ENCODE peak calls at places on chromosomes 1 and 21, in four cellular contexts. S is body of pancreas, Y is GM06990, F is stomach. B is an unnamed sample.

GRCh38 chr1:161910516-161911077 is 113.1 kb downstream of the OLFML2B start:
- DNase-seq in F (no peak), S (no peak), Y (no peak), B (no peak)

GRCh38 chr1:167099851-167100250 is 6.0 kb downstream of the STYXL2 start:
- DNase-seq in Y (no peak), F (no peak), S (no peak), B (no peak)

GRCh38 chr1:39900662-39901485 is 843 bp downstream of the MYCL start:
- DNase-seq in S (peak; percentile 33), Y (peak; percentile 37), F (peak; percentile 43), B (no peak)

GRCh38 chr21:17071093-17071492 is 441.8 kb upstream of the CXADR start:
- DNase-seq in S (no peak), Y (no peak), F (no peak), B (no peak)

GRCh38 chr1:27102707-27103468 is 52.0 kb downstream of the SLC9A1 start:
- DNase-seq in S (peak; percentile 74), F (peak; percentile 84), Y (peak; percentile 69), B (no peak)

GRCh38 chr1:230609208-230609607 is 33.1 kb upstream of the COG2 start:
- DNase-seq in F (no peak), Y (no peak), S (peak; percentile 6), B (no peak)

GRCh38 chr21:16307256-16307655 is 577.5 kb downstream of the USP25 start:
- DNase-seq in S (no peak), F (no peak), Y (no peak), B (no peak)

GRCh38 chr1:165836664-165837482 is 9.5 kb downstream of the UCK2 start:
- DNase-seq in S (no peak), Y (no peak), F (no peak), B (no peak)

GRCh38 chr1:93723101-93723500 is 41.5 kb upstream of the BCAR3 start:
- DNase-seq in F (no peak), Y (no peak), S (no peak), B (no peak)

GRCh38 chr1:206041640-206042039 is 11.3 kb upstream of the RHEX start:
- DNase-seq in F (no peak), S (peak; percentile 14), Y (peak; percentile 63), B (no peak)

GRCh38 chr1:171784779-171785178 is 3.3 kb downstream of the METTL13 start:
- DNase-seq in F (no peak), S (no peak), Y (no peak), B (no peak)

GRCh38 chr1:58434181-58434580 is 112.3 kb downstream of the OMA1 start:
- DNase-seq in S (no peak), F (no peak), Y (no peak), B (no peak)

DNA sequence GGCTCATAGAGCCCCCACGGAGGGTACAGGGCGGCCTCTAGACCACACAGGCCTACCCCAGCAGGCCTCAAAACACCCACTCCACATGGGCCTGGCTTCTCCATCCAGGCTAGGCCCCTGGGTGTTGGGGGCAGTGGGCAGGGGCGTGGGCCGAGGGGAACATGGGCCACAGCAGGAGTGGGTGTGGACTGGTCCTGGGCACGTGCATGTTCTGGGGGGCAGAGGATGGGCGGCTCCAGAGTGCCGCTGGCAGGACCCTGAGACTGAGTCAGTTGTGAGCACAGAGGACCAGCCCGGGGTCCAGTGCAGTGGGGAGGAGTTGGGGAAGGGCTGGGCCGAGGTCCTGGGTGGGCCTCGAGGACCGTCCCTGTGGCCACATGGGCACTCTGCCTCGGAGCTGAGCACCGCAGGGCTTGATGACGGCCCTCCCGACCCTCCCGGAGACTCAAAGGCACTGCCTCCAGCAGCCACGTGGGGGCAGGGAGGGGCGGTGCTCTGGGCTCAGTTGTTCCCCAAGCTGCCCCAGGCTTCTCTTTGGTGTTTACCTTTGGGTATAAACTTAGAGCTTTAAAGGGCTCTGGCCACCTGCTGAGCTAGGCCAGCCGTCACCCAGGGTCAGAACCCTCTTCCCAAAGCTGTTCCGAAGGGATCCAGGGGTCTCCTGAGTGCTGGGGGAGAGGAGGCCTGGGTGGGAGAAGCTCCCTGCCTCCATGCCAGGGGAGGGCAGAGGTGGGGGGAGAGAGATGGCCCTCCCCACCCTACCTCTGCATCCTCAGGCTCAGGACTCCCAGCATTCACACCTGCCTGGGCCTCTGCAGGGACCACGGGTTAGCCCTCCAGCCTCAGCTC is 79.9 kb downstream of the MORN1 start:
- DNase-seq in S (peak; percentile 52), Y (peak; percentile 48), F (peak; percentile 70), B (no peak)
- TF ChIP-seq CTCF in S (peak; percentile 11), Y (peak; percentile 48), F (peak; percentile 10), B (peak; percentile 33)

DNA sequence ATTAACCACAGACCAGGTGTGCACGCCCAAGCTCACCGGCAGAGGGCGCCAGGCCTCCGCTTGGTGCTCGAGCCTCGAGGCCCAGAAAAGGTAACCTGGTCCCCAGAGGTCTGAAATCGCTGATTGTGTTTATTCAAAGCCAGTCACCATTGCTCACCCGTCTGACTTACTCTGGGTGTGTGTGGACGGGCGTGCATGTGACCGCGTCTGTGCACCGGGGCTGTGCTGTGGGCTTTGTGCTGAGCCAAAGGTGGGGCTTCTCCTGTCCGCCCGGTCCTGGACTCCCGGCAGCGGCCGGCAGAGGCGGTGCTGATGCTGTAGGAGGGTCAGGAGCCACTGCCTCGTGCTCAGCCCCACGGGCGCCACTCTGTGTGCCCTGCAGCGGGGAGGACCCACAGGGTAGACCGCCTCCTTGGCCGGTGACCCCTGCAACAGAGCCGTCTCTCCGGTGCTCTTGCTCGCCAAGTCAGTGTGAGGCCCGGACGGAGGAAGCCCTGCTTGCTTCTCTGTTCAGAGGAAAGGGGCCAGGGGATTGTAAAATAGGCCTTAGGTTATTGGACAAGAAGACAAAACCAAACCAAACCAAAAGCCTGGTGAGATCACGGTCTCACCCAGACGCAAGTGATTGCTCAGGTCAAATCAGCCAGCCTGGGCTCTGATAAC is 32.0 kb upstream of the BTG2 start:
- DNase-seq in Y (peak; percentile 88), F (peak; percentile 95), S (peak; percentile 92), B (no peak)
- H3K4me3 ChIP-seq in Y (peak overlapping the region; percentile 60), F (peak overlapping the region; percentile 27), S (no peak overlapping the region), B (peak overlapping the region; percentile 38)

GRCh38 chr21:30962013-30962412 is 76.3 kb downstream of the KRTAP19-8 start:
- DNase-seq in F (no peak), S (no peak), Y (no peak), B (no peak)
- TF ChIP-seq CTCF in F (no peak), S (no peak), Y (peak; percentile 22), B (no peak)

DNA sequence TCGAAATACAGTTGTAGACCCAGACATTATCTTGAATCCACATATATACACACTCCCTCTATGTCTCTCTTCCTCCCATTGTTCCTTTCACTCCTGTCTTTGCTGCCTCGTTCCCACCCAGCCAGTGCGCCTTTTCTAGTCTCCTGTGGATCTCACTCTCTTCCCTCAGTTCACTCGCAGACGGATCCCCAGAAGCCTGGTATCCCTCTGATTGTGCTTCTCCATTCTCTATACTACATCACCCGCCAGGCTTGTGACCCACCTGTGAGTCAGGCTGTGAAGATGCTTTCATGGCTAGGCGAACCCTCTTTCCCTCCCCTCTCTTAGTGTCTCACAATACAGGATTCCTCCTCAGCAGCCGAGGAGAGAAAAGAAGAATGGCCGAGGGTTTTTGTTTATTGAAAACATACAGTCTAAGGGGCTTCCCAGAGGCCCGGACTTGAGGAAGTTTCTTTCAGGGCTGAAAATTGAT is 1.5 kb downstream of the HCN3 start:
- DNase-seq in F (no peak), S (no peak), Y (no peak), B (no peak)
- H3K4me3 ChIP-seq in F (peak overlapping the region; percentile 81), S (no peak overlapping the region), Y (peak overlapping the region; percentile 74), B (peak overlapping the region; percentile 84)

GRCh38 chr1:71587961-71588360 is 507.1 kb upstream of the ZRANB2 start:
- DNase-seq in S (no peak), F (no peak), Y (no peak), B (no peak)
- TF ChIP-seq CTCF in S (peak; percentile 58), F (no peak), Y (peak; percentile 17), B (peak; percentile 54)

GRCh38 chr1:226772456-226773139 is 33.5 kb upstream of the ITPKB start:
- DNase-seq in F (no peak), Y (peak; percentile 54), S (no peak), B (no peak)
- H3K4me3 ChIP-seq in F (no peak overlapping the region), Y (no peak overlapping the region), S (no peak overlapping the region), B (no peak overlapping the region)

GRCh38 chr1:183303901-183304300 is 114.3 kb downstream of the NMNAT2 start:
- DNase-seq in S (no peak), Y (no peak), F (no peak), B (no peak)

GRCh38 chr1:183304466-183305122 is 113.6 kb downstream of the NMNAT2 start:
- DNase-seq in F (no peak), S (no peak), Y (no peak), B (no peak)

GRCh38 chr1:183303325-183303645 is 114.9 kb downstream of the NMNAT2 start:
- DNase-seq in F (no peak), Y (no peak), S (no peak), B (no peak)

GRCh38 chr1:183308719-183309118 is 109.5 kb downstream of the NMNAT2 start:
- DNase-seq in F (no peak), S (no peak), Y (no peak), B (no peak)

GRCh38 chr1:183306317-183307042 is 111.7 kb downstream of the NMNAT2 start:
- DNase-seq in S (peak; percentile 84), F (no peak), Y (peak; percentile 15), B (no peak)
- TF ChIP-seq CTCF in S (peak; percentile 59), F (no peak), Y (peak; percentile 49), B (peak; percentile 48)

DNA sequence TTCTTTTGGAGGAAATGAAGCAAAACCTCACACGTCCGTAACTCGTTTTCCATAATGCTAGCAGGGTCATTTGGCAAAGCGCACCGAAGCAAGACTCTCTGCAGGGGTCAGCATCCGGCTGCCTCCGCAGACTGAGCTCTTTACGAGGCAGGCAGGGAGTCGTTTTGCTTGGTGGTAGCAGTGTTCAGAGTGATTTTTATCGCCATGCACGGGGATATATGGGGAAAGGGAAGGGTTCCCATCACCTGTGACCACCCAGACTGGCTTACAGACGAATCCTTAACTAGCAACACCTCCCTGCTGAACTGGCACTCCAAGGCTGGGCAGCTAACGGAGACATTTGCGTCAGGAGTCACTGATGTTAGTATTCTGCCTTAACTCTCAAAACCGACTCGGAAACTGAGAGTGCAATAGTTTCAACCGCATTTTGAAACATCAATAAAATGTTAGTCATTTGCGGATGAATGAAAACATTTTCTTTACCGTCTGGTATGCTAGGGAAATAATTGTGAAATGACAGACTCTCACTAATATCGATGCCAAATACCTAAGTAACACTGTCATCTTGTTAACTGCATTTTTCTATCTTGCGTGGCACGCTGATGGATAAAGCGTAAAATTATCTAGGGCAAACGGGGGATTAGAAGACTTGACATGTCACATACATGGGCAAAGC is 2.2 kb upstream of the NEGR1 start:
- DNase-seq in F (no peak), S (peak; percentile 34), Y (peak; percentile 3), B (peak; percentile 84)
- H3K4me3 ChIP-seq in F (peak overlapping the region; percentile 83), S (no peak overlapping the region), Y (no peak overlapping the region), B (peak overlapping the region; percentile 72)

GRCh38 chr1:184596950-184597651 is 157.6 kb downstream of the EDEM3 start:
- DNase-seq in Y (no peak), F (no peak), S (no peak), B (no peak)
- TF ChIP-seq CTCF in Y (no peak), F (no peak), S (no peak), B (peak; percentile 4)

DNA sequence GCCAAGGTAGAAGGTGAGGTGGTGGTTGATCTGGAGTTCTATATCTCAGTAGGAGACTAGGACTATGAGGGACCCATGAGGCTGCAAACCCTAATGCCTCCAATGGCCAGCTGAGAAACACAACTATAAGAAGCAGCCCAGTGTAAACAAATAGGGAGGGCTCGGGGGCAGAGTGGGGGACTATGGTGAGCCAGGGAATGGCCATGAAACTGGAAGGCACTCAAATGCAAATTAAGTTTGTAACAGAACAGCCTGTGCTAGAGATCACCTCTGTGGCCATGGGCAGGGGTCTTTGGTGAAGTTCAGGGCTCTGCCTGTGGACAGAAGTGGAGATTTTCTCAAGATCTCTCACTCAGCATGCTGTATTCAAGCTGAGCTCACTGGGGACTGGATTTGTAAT is 187.1 kb downstream of the GRIK3 start:
- DNase-seq in F (no peak), S (no peak), Y (no peak), B (no peak)
- H3K4me3 ChIP-seq in F (no peak overlapping the region), S (no peak overlapping the region), Y (no peak overlapping the region), B (no peak overlapping the region)

B was measured in epithelial cell of proximal tubule.